ENCODE peak calls at places on chromosomes 11 and 22, in four cellular contexts. One of them, this sample, is unnamed.

GRCh38 chr11:63613517-63614135 is 607 bp downstream of the PLAAT3 start:
- DNase-seq in stimulated activated CD4-positive, alpha-beta T cell treated with anti-CD3 and anti-CD28 coated beads, Interleukin-1b, Interleukin-23, amount 100 ng/mL, for 24 hours: no peak
- DNase-seq in activated naive CD4-positive, alpha-beta T cell treated with anti-CD3 and anti-CD28 coated beads for 36 hours: peak; percentile 51
- DNase-seq in H4: no peak
- DNase-seq in this sample: no peak

GRCh38 chr11:8621147-8621546 is 27.1 kb upstream of the STK33 start:
- DNase-seq in stimulated activated CD4-positive, alpha-beta T cell treated with anti-CD3 and anti-CD28 coated beads, Interleukin-1b, Interleukin-23, amount 100 ng/mL, for 24 hours: no peak
- DNase-seq in H4: no peak
- DNase-seq in activated naive CD4-positive, alpha-beta T cell treated with anti-CD3 and anti-CD28 coated beads for 36 hours: no peak
- DNase-seq in this sample: no peak

GRCh38 chr11:68014157-68014965 is 4.2 kb downstream of the ALDH3B1 start:
- DNase-seq in activated naive CD4-positive, alpha-beta T cell treated with anti-CD3 and anti-CD28 coated beads for 36 hours: no peak
- DNase-seq in H4: peak; percentile 98
- DNase-seq in stimulated activated CD4-positive, alpha-beta T cell treated with anti-CD3 and anti-CD28 coated beads, Interleukin-1b, Interleukin-23, amount 100 ng/mL, for 24 hours: no peak
- DNase-seq in this sample: no peak

GRCh38 chr11:10117709-10118341 is 176.2 kb downstream of the SBF2 start:
- DNase-seq in stimulated activated CD4-positive, alpha-beta T cell treated with anti-CD3 and anti-CD28 coated beads, Interleukin-1b, Interleukin-23, amount 100 ng/mL, for 24 hours: no peak
- DNase-seq in activated naive CD4-positive, alpha-beta T cell treated with anti-CD3 and anti-CD28 coated beads for 36 hours: no peak
- DNase-seq in H4: no peak
- DNase-seq in this sample: no peak

GRCh38 chr22:38273135-38273761 is 438 bp upstream of the TMEM184B start:
- DNase-seq in stimulated activated CD4-positive, alpha-beta T cell treated with anti-CD3 and anti-CD28 coated beads, Interleukin-1b, Interleukin-23, amount 100 ng/mL, for 24 hours: no peak
- DNase-seq in activated naive CD4-positive, alpha-beta T cell treated with anti-CD3 and anti-CD28 coated beads for 36 hours: no peak
- DNase-seq in H4: no peak
- DNase-seq in this sample: no peak

GRCh38 chr22:39470462-39471335 is 13.9 kb downstream of the MGAT3 start:
- DNase-seq in stimulated activated CD4-positive, alpha-beta T cell treated with anti-CD3 and anti-CD28 coated beads, Interleukin-1b, Interleukin-23, amount 100 ng/mL, for 24 hours: no peak
- DNase-seq in activated naive CD4-positive, alpha-beta T cell treated with anti-CD3 and anti-CD28 coated beads for 36 hours: no peak
- DNase-seq in H4: no peak
- DNase-seq in this sample: no peak

GRCh38 chr11:95556342-95557151 is 233.0 kb downstream of the FAM76B start:
- DNase-seq in H4: peak; percentile 50
- DNase-seq in activated naive CD4-positive, alpha-beta T cell treated with anti-CD3 and anti-CD28 coated beads for 36 hours: peak; percentile 66
- DNase-seq in stimulated activated CD4-positive, alpha-beta T cell treated with anti-CD3 and anti-CD28 coated beads, Interleukin-1b, Interleukin-23, amount 100 ng/mL, for 24 hours: no peak
- DNase-seq in this sample: no peak

GRCh38 chr11:35404397-35404775 is 15.0 kb downstream of the SLC1A2 start:
- DNase-seq in activated naive CD4-positive, alpha-beta T cell treated with anti-CD3 and anti-CD28 coated beads for 36 hours: peak; percentile 36
- DNase-seq in stimulated activated CD4-positive, alpha-beta T cell treated with anti-CD3 and anti-CD28 coated beads, Interleukin-1b, Interleukin-23, amount 100 ng/mL, for 24 hours: no peak
- DNase-seq in H4: peak; percentile 83
- DNase-seq in this sample: peak; percentile 48

GRCh38 chr22:23281406-23282088 is 101.2 kb downstream of the BCR start:
- DNase-seq in H4: peak; percentile 68
- DNase-seq in stimulated activated CD4-positive, alpha-beta T cell treated with anti-CD3 and anti-CD28 coated beads, Interleukin-1b, Interleukin-23, amount 100 ng/mL, for 24 hours: peak; percentile 73
- DNase-seq in activated naive CD4-positive, alpha-beta T cell treated with anti-CD3 and anti-CD28 coated beads for 36 hours: peak; percentile 91
- DNase-seq in this sample: peak; percentile 95

GRCh38 chr11:48020092-48020755 is 39.9 kb downstream of the PTPRJ start:
- DNase-seq in stimulated activated CD4-positive, alpha-beta T cell treated with anti-CD3 and anti-CD28 coated beads, Interleukin-1b, Interleukin-23, amount 100 ng/mL, for 24 hours: no peak
- DNase-seq in H4: no peak
- DNase-seq in activated naive CD4-positive, alpha-beta T cell treated with anti-CD3 and anti-CD28 coated beads for 36 hours: peak; percentile 61
- DNase-seq in this sample: no peak

GRCh38 chr11:35781342-35782171 is 119.0 kb downstream of the TRIM44 start:
- DNase-seq in stimulated activated CD4-positive, alpha-beta T cell treated with anti-CD3 and anti-CD28 coated beads, Interleukin-1b, Interleukin-23, amount 100 ng/mL, for 24 hours: no peak
- DNase-seq in activated naive CD4-positive, alpha-beta T cell treated with anti-CD3 and anti-CD28 coated beads for 36 hours: no peak
- DNase-seq in H4: no peak
- DNase-seq in this sample: no peak

GRCh38 chr11:12279672-12280108 is 97.7 kb upstream of the PARVA start:
- DNase-seq in H4: no peak
- DNase-seq in stimulated activated CD4-positive, alpha-beta T cell treated with anti-CD3 and anti-CD28 coated beads, Interleukin-1b, Interleukin-23, amount 100 ng/mL, for 24 hours: no peak
- DNase-seq in activated naive CD4-positive, alpha-beta T cell treated with anti-CD3 and anti-CD28 coated beads for 36 hours: no peak
- DNase-seq in this sample: no peak

GRCh38 chr11:3155691-3156258 is 9.3 kb downstream of the OSBPL5 start:
- DNase-seq in H4: no peak
- DNase-seq in activated naive CD4-positive, alpha-beta T cell treated with anti-CD3 and anti-CD28 coated beads for 36 hours: no peak
- DNase-seq in stimulated activated CD4-positive, alpha-beta T cell treated with anti-CD3 and anti-CD28 coated beads, Interleukin-1b, Interleukin-23, amount 100 ng/mL, for 24 hours: no peak
- DNase-seq in this sample: no peak

GRCh38 chr11:85027346-85027745 is 599.8 kb downstream of the DLG2 start:
- DNase-seq in activated naive CD4-positive, alpha-beta T cell treated with anti-CD3 and anti-CD28 coated beads for 36 hours: no peak
- DNase-seq in H4: no peak
- DNase-seq in stimulated activated CD4-positive, alpha-beta T cell treated with anti-CD3 and anti-CD28 coated beads, Interleukin-1b, Interleukin-23, amount 100 ng/mL, for 24 hours: no peak
- DNase-seq in this sample: no peak

GRCh38 chr22:40401981-40402406 is 31.6 kb downstream of the SGSM3 start:
- DNase-seq in H4: no peak
- DNase-seq in activated naive CD4-positive, alpha-beta T cell treated with anti-CD3 and anti-CD28 coated beads for 36 hours: peak; percentile 38
- DNase-seq in stimulated activated CD4-positive, alpha-beta T cell treated with anti-CD3 and anti-CD28 coated beads, Interleukin-1b, Interleukin-23, amount 100 ng/mL, for 24 hours: no peak
- DNase-seq in this sample: no peak

GRCh38 chr11:85827768-85828639 is 17.1 kb upstream of the SYTL2 start:
- DNase-seq in activated naive CD4-positive, alpha-beta T cell treated with anti-CD3 and anti-CD28 coated beads for 36 hours: peak; percentile 53
- DNase-seq in H4: peak; percentile 81
- DNase-seq in stimulated activated CD4-positive, alpha-beta T cell treated with anti-CD3 and anti-CD28 coated beads, Interleukin-1b, Interleukin-23, amount 100 ng/mL, for 24 hours: no peak
- DNase-seq in this sample: no peak

GRCh38 chr11:77819921-77820564 is 479 bp downstream of the RSF1 start:
- DNase-seq in stimulated activated CD4-positive, alpha-beta T cell treated with anti-CD3 and anti-CD28 coated beads, Interleukin-1b, Interleukin-23, amount 100 ng/mL, for 24 hours: peak; percentile 11
- DNase-seq in activated naive CD4-positive, alpha-beta T cell treated with anti-CD3 and anti-CD28 coated beads for 36 hours: peak; percentile 55
- DNase-seq in H4: peak; percentile 30
- DNase-seq in this sample: peak; percentile 30

GRCh38 chr11:104337273-104337672 is 173.3 kb upstream of the PDGFD start:
- DNase-seq in H4: no peak
- DNase-seq in activated naive CD4-positive, alpha-beta T cell treated with anti-CD3 and anti-CD28 coated beads for 36 hours: no peak
- DNase-seq in stimulated activated CD4-positive, alpha-beta T cell treated with anti-CD3 and anti-CD28 coated beads, Interleukin-1b, Interleukin-23, amount 100 ng/mL, for 24 hours: no peak
- DNase-seq in this sample: no peak

GRCh38 chr11:108500169-108500568 is 2.0 kb upstream of the POGLUT3 start:
- DNase-seq in H4: no peak
- DNase-seq in stimulated activated CD4-positive, alpha-beta T cell treated with anti-CD3 and anti-CD28 coated beads, Interleukin-1b, Interleukin-23, amount 100 ng/mL, for 24 hours: no peak
- DNase-seq in activated naive CD4-positive, alpha-beta T cell treated with anti-CD3 and anti-CD28 coated beads for 36 hours: no peak
- DNase-seq in this sample: no peak

GRCh38 chr11:111388431-111388830 is 9.4 kb upstream of the POU2AF1 start:
- DNase-seq in H4: no peak
- DNase-seq in stimulated activated CD4-positive, alpha-beta T cell treated with anti-CD3 and anti-CD28 coated beads, Interleukin-1b, Interleukin-23, amount 100 ng/mL, for 24 hours: no peak
- DNase-seq in activated naive CD4-positive, alpha-beta T cell treated with anti-CD3 and anti-CD28 coated beads for 36 hours: no peak
- DNase-seq in this sample: no peak

GRCh38 chr22:38782402-38783094 is 11.4 kb downstream of the DNAL4 start:
- DNase-seq in activated naive CD4-positive, alpha-beta T cell treated with anti-CD3 and anti-CD28 coated beads for 36 hours: no peak
- DNase-seq in stimulated activated CD4-positive, alpha-beta T cell treated with anti-CD3 and anti-CD28 coated beads, Interleukin-1b, Interleukin-23, amount 100 ng/mL, for 24 hours: no peak
- DNase-seq in H4: peak; percentile 36
- DNase-seq in this sample: no peak

GRCh38 chr22:31263896-31264295 is 28.4 kb downstream of the PIK3IP1 start:
- DNase-seq in activated naive CD4-positive, alpha-beta T cell treated with anti-CD3 and anti-CD28 coated beads for 36 hours: no peak
- DNase-seq in stimulated activated CD4-positive, alpha-beta T cell treated with anti-CD3 and anti-CD28 coated beads, Interleukin-1b, Interleukin-23, amount 100 ng/mL, for 24 hours: no peak
- DNase-seq in H4: no peak
- DNase-seq in this sample: no peak